ENCODE peak calls at places on chromosomes 16 and 17, in seven cellular contexts. A is breast epithelium; O is ascending aorta; V is pancreas; Z is esophagus squamous epithelium; K is CD4-positive, alpha-beta T cell; C is hepatocyte. I is an unnamed sample.

GRCh38 chr17:44931376-44931775 is 16.1 kb upstream of the GFAP start:
- DNase-seq in C (no peak), A (no peak), Z (no peak), V (peak), K (no peak), O (no peak), I (no peak)

GRCh38 chr16:89071686-89072182 is 21.9 kb upstream of the ACSF3 start:
- DNase-seq in K (no peak), C (peak), A (no peak), Z (no peak), O (no peak), V (peak), I (no peak)

GRCh38 chr16:57601801-57602478 is 26.5 kb upstream of the ADGRG1 start:
- DNase-seq in K (no peak), A (no peak), O (no peak), V (no peak), C (no peak), Z (no peak), I (no peak)

GRCh38 chr16:20956319-20956718 is 55.7 kb downstream of the LYRM1 start:
- DNase-seq in A (no peak), C (no peak), Z (no peak), K (no peak), V (no peak), O (no peak), I (no peak)

GRCh38 chr16:67773569-67774456 is 32.5 kb downstream of the RANBP10 start:
- DNase-seq in V (no peak), Z (no peak), C (no peak), K (no peak), A (no peak), O (no peak), I (no peak)

GRCh38 chr17:82931696-82932060 is 91.9 kb upstream of the ZNF750 start:
- DNase-seq in C (no peak), Z (no peak), A (peak), O (no peak), V (no peak), K (no peak), I (no peak)

GRCh38 chr16:20931066-20931465 is 30.5 kb downstream of the LYRM1 start:
- DNase-seq in V (no peak), K (no peak), O (no peak), C (no peak), A (no peak), Z (no peak), I (no peak)

GRCh38 chr17:57597531-57598453 is 147.3 kb downstream of the CCDC182 start:
- DNase-seq in C (peak), V (no peak), O (no peak), K (no peak), A (no peak), Z (no peak), I (peak)

GRCh38 chr16:4870138-4870671 is 22.9 kb downstream of the UBN1 start:
- DNase-seq in O (no peak), Z (no peak), C (no peak), V (no peak), K (no peak), A (no peak), I (no peak)

GRCh38 chr17:30236807-30237206 is 1.3 kb upstream of the SLC6A4 start:
- DNase-seq in A (no peak), Z (no peak), K (no peak), V (peak), O (no peak), C (peak), I (no peak)

GRCh38 chr17:31433091-31433790 is 41.8 kb downstream of the RAB11FIP4 start:
- DNase-seq in V (no peak), A (no peak), O (no peak), Z (no peak), C (no peak), K (peak), I (no peak)

GRCh38 chr17:67700037-67700436 is 17.7 kb upstream of the NOL11 start:
- DNase-seq in V (no peak), K (no peak), A (no peak), O (no peak), C (no peak), Z (no peak), I (no peak)

GRCh38 chr17:60173304-60173807 is 23.6 kb downstream of the CA4 start:
- DNase-seq in C (no peak), K (no peak), V (no peak), Z (no peak), O (no peak), A (no peak), I (no peak)

GRCh38 chr17:28379814-28380571 is 8.5 kb downstream of the SARM1 start:
- DNase-seq in V (no peak), K (no peak), A (no peak), Z (no peak), O (no peak), C (peak), I (peak)

GRCh38 chr16:24980077-24980793 is 34.9 kb downstream of the ARHGAP17 start:
- DNase-seq in O (no peak), Z (no peak), A (no peak), K (no peak), C (no peak), V (no peak), I (peak)

GRCh38 chr16:85612801-85613608 is at the start of gene GSE1:
- DNase-seq in K (peak), C (peak), A (peak), Z (no peak), V (peak), O (peak), I (peak)

GRCh38 chr16:81669473-81670350 is 109.4 kb upstream of the PLCG2 start:
- DNase-seq in Z (no peak), C (no peak), O (no peak), K (no peak), A (no peak), V (no peak), I (no peak)

GRCh38 chr16:23771027-23771426 is 16.2 kb downstream of the CHP2 start:
- DNase-seq in V (no peak), C (no peak), A (no peak), Z (no peak), O (no peak), K (no peak), I (no peak)

GRCh38 chr17:58755577-58756245 is at the start of gene PPM1E:
- DNase-seq in C (peak), O (no peak), Z (no peak), V (peak), A (no peak), K (peak), I (peak)

GRCh38 chr16:1772908-1773702 is at the start of gene MRPS34:
- DNase-seq in C (peak), Z (no peak), K (peak), O (no peak), A (peak), V (peak), I (peak)

GRCh38 chr16:78461496-78461938 is 362.1 kb downstream of the WWOX start:
- DNase-seq in V (no peak), Z (no peak), O (no peak), A (no peak), C (no peak), K (no peak), I (no peak)

GRCh38 chr16:19884611-19885455 is at the start of gene GPRC5B:
- DNase-seq in Z (no peak), C (peak), V (peak), K (peak), O (no peak), A (no peak), I (no peak)

GRCh38 chr17:62781826-62782225 is 26.3 kb downstream of the MARCHF10 start:
- DNase-seq in A (no peak), O (no peak), Z (no peak), K (no peak), C (no peak), V (no peak), I (no peak)

GRCh38 chr17:79915850-79916430 is 76.7 kb upstream of the CBX4 start:
- DNase-seq in Z (no peak), O (no peak), K (no peak), V (peak), A (no peak), C (peak), I (peak)
- TF ChIP-seq CTCF in Z (no peak), O (no peak), K (peak), V (no peak), A (peak), C (peak), I (peak)

DNA sequence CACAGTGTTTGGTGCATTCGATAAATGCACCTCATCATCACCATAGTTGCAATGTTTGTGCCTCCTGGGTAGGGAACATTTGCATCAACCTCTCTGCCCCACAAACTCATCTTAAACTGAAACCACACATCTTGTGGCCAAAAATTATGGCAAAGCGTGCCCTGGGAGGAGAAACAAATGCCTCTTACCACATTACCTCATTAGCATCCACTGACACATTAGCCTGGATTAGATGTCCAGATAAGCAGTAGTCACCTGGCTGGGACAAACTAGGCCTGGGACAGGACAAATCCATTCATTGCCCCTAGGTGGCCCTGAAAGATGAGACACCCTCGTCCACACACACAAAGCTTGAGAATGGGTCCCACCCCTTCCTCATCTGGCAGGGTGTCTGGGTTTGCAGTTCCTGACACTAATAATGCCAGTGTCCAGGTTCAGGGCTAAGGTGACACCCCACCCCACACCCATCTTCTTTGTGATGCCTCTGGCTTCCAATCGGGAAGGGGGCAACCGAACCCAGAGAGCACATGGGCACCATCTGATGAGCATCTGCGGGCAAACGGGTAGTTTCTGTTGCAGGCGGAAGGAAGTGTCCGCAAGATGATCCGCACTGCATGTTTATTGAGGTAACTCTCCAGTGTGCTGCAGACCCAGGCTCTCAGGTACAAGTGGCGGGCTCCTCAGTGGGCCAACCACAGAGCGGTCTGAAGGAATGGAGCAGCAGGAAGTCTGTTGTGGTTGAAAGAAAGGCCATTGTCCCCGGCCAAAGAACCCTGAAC is 8.6 kb downstream of the XYLT1 start:
- DNase-seq in V (no peak), A (no peak), Z (no peak), C (no peak), K (no peak), O (no peak), I (no peak)
- TF ChIP-seq CTCF in V (no peak), A (no peak), Z (no peak), C (no peak), K (no peak), O (no peak), I (no peak)

DNA sequence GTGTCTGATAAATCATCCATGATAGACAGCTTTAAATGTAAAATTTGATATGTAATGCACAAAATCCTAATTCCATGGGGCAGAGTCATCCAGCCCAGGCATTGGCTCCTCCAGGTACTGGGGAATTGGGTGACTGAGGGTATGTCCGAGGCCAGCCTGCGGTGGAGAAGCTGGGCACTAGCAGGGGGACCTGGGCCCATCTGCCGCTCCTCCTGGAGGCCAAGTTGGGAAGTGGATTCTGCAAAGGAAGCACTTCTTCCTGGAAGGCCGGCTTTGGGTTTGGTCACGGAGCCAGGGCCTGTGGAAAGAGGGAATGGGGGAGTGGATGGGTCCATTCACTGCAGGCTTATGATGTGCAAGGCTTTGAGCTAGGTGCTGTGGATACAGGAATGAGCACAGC is 85.8 kb downstream of the GNAO1 start:
- DNase-seq in A (peak), C (peak), V (no peak), O (no peak), K (no peak), Z (no peak), I (no peak)
- TF ChIP-seq CTCF in A (no peak), C (no peak), V (no peak), O (no peak), K (no peak), Z (no peak), I (peak)

GRCh38 chr17:80478487-80479245 is 2.3 kb upstream of the NPTX1 start:
- DNase-seq in C (no peak), V (peak), Z (no peak), A (no peak), O (no peak), K (no peak), I (no peak)

GRCh38 chr17:80479246-80479566 is 2.8 kb upstream of the NPTX1 start:
- DNase-seq in A (no peak), V (no peak), Z (no peak), C (no peak), O (no peak), K (no peak), I (no peak)

GRCh38 chr17:80476877-80477646 is 655 bp upstream of the NPTX1 start:
- DNase-seq in Z (no peak), C (no peak), O (no peak), A (no peak), K (no peak), V (peak), I (peak)

GRCh38 chr17:80475949-80476876 is at the start of gene NPTX1:
- DNase-seq in O (no peak), Z (no peak), V (peak), A (no peak), K (no peak), C (peak), I (no peak)

DNA sequence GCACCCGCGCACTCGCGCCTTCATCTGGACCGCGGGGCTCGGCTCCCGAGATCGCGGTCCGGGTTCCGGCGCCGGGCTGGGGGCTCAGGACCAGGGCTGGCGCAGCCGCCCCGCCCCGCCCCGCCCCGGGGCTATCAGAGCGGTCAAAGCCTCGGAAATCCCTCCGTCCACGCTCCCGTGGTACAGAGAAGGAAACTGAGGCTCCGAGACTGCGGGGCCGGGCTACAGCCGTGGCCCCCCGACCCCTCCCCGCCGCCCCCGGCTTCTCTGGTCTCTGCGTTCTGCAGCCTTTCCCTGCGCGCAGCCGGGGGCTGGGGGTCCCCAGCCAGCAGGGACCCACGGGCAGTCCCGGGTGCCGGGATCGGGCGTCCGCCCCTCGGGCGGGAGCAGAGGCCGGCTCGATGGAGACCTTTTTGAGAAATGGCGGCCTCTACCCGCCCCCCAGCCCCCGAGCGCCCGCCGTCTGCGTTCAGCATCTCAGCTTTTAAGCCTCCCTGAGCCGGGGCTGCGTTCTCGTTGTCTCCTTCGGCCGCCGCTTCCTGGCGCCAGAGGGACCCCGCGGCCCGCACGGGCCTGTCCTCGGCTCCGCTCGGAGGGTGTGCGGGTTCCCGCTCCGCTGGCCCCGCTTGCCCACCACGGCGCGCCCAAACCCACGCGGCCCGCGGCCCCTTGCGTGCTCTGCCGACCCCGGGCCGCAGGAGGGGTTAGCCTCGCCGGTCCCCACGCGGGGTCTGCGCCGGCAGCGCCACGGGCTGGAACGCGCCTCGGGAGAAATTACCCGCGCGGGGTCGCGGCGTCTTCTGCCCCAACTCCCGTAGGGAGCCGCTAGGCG is 1.5 kb upstream of the NPTX1 start:
- DNase-seq in O (no peak), K (peak), C (peak), Z (no peak), V (peak), A (no peak), I (no peak)
- TF ChIP-seq CTCF in O (no peak), K (peak), C (peak), Z (no peak), V (no peak), A (peak), I (no peak)

GRCh38 chr16:84718-85452 is 6.9 kb downstream of the MPG start:
- DNase-seq in O (peak), V (peak), K (no peak), Z (no peak), A (no peak), C (no peak), I (peak)

GRCh38 chr16:83060-83603 is 5.1 kb downstream of the MPG start:
- DNase-seq in V (no peak), Z (no peak), K (no peak), O (no peak), A (no peak), C (no peak), I (no peak)

GRCh38 chr16:85453-85782 is 7.4 kb downstream of the MPG start:
- DNase-seq in C (no peak), A (no peak), K (no peak), Z (no peak), V (peak), O (no peak), I (no peak)

GRCh38 chr16:85865-86264 is 7.8 kb downstream of the MPG start:
- DNase-seq in A (no peak), C (no peak), K (no peak), Z (no peak), O (no peak), V (peak), I (no peak)

DNA sequence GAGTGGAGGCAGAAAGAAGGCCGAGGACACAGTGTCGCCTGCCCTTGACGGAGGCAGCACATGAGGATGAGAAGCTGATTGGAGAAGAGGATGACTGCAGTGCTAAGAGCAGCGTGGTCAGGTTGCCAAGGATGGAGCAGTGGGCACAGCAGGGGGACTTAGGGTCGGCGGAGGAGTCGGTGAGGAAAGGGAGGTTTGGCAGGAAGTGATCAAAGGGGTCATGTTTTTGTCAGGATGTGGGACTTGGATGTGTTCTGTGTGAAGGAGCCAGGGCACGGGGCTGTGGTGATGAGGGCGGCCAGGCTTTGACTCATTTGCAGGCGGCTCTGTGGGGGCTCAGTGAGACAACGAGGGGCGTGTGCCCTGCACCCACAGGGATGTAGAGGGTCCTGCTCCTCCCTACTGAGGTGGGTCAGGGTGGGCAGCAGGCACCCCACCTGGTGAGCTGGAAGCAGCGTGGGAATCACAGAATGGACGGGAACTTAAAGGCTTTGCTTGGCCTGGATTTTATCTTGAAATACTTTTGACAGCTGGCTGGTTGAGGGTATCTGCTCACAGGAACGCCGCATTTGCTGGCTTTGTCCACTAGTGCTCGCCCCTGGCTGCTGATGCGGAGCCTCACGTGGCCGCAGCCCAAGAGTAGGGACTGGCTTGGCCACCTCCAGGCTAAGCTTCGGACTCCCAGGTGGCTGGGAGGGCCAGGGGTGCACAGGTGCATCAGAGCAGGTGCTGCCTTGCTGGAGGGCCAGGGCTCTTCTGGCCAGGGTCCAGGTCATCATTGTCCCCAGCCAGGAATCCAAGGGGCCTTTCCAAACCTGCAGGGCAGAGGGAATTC is 6.0 kb downstream of the MPG start:
- DNase-seq in V (peak), A (no peak), O (no peak), Z (no peak), C (no peak), K (no peak), I (peak)
- TF ChIP-seq CTCF in V (no peak), A (no peak), O (no peak), Z (no peak), C (no peak), K (no peak), I (no peak)

GRCh38 chr17:8223356-8224063 is 13.1 kb upstream of the AURKB start:
- DNase-seq in V (peak), C (peak), A (peak), Z (no peak), O (no peak), K (peak), I (peak)
- TF ChIP-seq CTCF in V (no peak), C (peak), A (peak), Z (no peak), O (no peak), K (no peak), I (no peak)

GRCh38 chr17:3843935-3844516 is 2.0 kb downstream of the NCBP3 start:
- DNase-seq in O (no peak), V (no peak), A (no peak), C (peak), Z (no peak), K (peak), I (peak)
- TF ChIP-seq CTCF in O (no peak), V (peak), A (no peak), C (peak), Z (peak), K (peak), I (peak)

GRCh38 chr16:87638736-87639135 is 36.4 kb downstream of the JPH3 start:
- DNase-seq in Z (no peak), K (no peak), A (no peak), C (no peak), V (peak), O (no peak), I (no peak)
- TF ChIP-seq CTCF in Z (no peak), K (no peak), A (no peak), C (no peak), V (no peak), O (no peak), I (no peak)

I was measured in PC-9.